ENCODE peak calls at places on chromosomes 2 and 18, in five cellular contexts. One of them, this sample, is unnamed. For H3K27me3, the result is how much of the 10 kb centered on the place peaks cover.

GRCh38 chr2:45962522-45962921 is 311.0 kb downstream of the PRKCE start:
- DNase-seq in testis: peak
- DNase-seq in Karpas-422: no peak
- DNase-seq in SJSA1: peak
- DNase-seq in thoracic aorta: peak
- DNase-seq in this sample: peak

GRCh38 chr2:88416016-88416663 is 36.4 kb downstream of the FOXI3 start:
- DNase-seq in Karpas-422: no peak
- DNase-seq in testis: no peak
- DNase-seq in SJSA1: no peak
- DNase-seq in thoracic aorta: no peak
- DNase-seq in this sample: no peak

GRCh38 chr2:84285056-84285747 is 173.9 kb downstream of the SUCLG1 start:
- DNase-seq in testis: no peak
- DNase-seq in Karpas-422: no peak
- DNase-seq in thoracic aorta: no peak
- DNase-seq in SJSA1: no peak
- DNase-seq in this sample: no peak

GRCh38 chr2:55968931-55969330 is 45.3 kb upstream of the EFEMP1 start:
- DNase-seq in Karpas-422: no peak
- DNase-seq in SJSA1: peak
- DNase-seq in thoracic aorta: no peak
- DNase-seq in testis: no peak
- DNase-seq in this sample: no peak

GRCh38 chr2:218886461-218886947 is 5.9 kb downstream of the WNT10A start:
- DNase-seq in thoracic aorta: no peak
- DNase-seq in SJSA1: no peak
- DNase-seq in testis: no peak
- DNase-seq in Karpas-422: no peak
- DNase-seq in this sample: no peak

GRCh38 chr18:25560369-25560768 is 208.4 kb upstream of the ZNF521 start:
- DNase-seq in SJSA1: no peak
- DNase-seq in Karpas-422: no peak
- DNase-seq in thoracic aorta: no peak
- DNase-seq in testis: no peak
- DNase-seq in this sample: no peak

GRCh38 chr2:28644760-28645159 is 106.9 kb upstream of the PPP1CB start:
- DNase-seq in Karpas-422: no peak
- DNase-seq in testis: no peak
- DNase-seq in SJSA1: no peak
- DNase-seq in thoracic aorta: no peak
- DNase-seq in this sample: no peak

GRCh38 chr2:230418341-230419016 is 2.5 kb downstream of the SP100 start:
- DNase-seq in testis: no peak
- DNase-seq in SJSA1: no peak
- DNase-seq in Karpas-422: no peak
- DNase-seq in thoracic aorta: no peak
- DNase-seq in this sample: no peak

GRCh38 chr2:168456526-168457176 is 579 bp downstream of the CERS6 start:
- DNase-seq in testis: peak
- DNase-seq in Karpas-422: no peak
- DNase-seq in SJSA1: peak
- DNase-seq in thoracic aorta: no peak
- DNase-seq in this sample: no peak

GRCh38 chr2:233693963-233694362 is 1.3 kb downstream of the UGT1A6 start:
- DNase-seq in thoracic aorta: no peak
- DNase-seq in SJSA1: no peak
- DNase-seq in testis: no peak
- DNase-seq in Karpas-422: no peak
- DNase-seq in this sample: no peak
- H3K27me3 ChIP-seq in thoracic aorta: under half
- H3K27me3 ChIP-seq in SJSA1: under half
- H3K27me3 ChIP-seq in testis: under half
- H3K27me3 ChIP-seq in Karpas-422: under half
- H3K27me3 ChIP-seq in this sample: under half

DNA sequence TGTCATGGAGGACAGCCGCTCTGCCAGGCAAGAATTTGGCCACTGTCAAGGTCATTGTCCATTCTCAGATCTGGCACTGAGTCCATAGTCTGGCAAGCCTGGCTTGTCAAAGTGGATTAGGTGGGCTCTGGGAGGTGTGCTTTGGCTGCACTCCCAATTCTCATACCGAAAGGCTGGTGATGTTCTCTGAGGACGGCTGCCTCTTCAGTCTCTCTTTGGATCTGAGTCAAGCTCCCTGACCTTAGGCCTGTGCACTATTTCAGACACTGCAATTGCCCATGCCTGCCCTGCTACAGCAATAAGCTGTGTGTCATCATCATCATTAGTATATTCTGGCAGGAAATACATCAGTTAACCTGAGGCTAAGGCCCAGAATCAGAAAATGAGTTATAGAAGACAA is 1.7 kb upstream of the SLC5A7 start:
- DNase-seq in Karpas-422: no peak
- DNase-seq in testis: no peak
- DNase-seq in thoracic aorta: no peak
- DNase-seq in SJSA1: no peak
- DNase-seq in this sample: no peak
- H3K27me3 ChIP-seq in Karpas-422: under half
- H3K27me3 ChIP-seq in testis: under half
- H3K27me3 ChIP-seq in thoracic aorta: under half
- H3K27me3 ChIP-seq in SJSA1: under half
- H3K27me3 ChIP-seq in this sample: under half

DNA sequence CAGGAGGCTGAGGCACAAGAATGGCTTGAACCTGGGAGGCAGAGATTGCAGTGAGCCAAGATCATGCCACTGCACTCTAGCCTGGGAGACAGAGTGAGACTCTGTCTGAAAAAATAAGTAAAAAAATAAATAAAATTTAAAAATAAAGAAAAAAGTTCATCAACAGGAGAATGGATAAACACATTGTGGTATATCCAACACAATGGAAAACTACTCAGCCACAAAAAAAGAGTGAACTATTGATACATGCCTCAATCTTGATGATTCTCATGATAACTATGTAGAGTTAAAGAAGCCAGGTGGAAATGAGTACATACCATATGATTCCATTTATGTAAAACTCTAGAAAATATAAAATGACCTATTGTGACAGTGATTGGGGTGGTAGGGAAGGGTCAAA is 124.3 kb upstream of the AQP4 start:
- DNase-seq in SJSA1: no peak
- DNase-seq in Karpas-422: no peak
- DNase-seq in testis: no peak
- DNase-seq in thoracic aorta: no peak
- DNase-seq in this sample: no peak
- H3K27me3 ChIP-seq in SJSA1: under half
- H3K27me3 ChIP-seq in Karpas-422: under half
- H3K27me3 ChIP-seq in testis: under half
- H3K27me3 ChIP-seq in thoracic aorta: under half
- H3K27me3 ChIP-seq in this sample: under half

DNA sequence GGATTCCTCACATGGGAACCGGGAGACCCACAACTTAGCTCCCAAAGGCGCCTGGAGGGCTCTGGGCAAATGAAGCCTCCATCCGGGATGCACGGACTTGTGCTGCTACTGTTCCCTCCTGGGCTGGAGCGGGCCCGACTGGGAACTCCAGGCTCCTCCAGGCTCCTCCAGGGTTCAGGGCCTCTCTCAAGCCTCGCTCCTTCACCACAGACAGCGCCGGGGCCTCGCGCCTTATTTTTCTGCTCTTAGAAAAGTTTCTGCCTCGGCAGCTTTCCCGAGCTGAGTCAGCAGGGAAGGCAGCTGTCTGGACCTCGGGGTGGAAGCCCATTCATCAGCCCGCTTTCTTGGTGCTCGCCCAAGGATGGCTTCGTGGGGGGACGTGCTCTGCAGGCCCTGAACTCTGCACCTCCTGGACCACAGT is 13.0 kb upstream of the TEX51 start:
- DNase-seq in thoracic aorta: no peak
- DNase-seq in SJSA1: no peak
- DNase-seq in Karpas-422: no peak
- DNase-seq in testis: peak
- DNase-seq in this sample: no peak
- H3K27me3 ChIP-seq in thoracic aorta: under half
- H3K27me3 ChIP-seq in SJSA1: under half
- H3K27me3 ChIP-seq in Karpas-422: under half
- H3K27me3 ChIP-seq in testis: under half
- H3K27me3 ChIP-seq in this sample: under half

DNA sequence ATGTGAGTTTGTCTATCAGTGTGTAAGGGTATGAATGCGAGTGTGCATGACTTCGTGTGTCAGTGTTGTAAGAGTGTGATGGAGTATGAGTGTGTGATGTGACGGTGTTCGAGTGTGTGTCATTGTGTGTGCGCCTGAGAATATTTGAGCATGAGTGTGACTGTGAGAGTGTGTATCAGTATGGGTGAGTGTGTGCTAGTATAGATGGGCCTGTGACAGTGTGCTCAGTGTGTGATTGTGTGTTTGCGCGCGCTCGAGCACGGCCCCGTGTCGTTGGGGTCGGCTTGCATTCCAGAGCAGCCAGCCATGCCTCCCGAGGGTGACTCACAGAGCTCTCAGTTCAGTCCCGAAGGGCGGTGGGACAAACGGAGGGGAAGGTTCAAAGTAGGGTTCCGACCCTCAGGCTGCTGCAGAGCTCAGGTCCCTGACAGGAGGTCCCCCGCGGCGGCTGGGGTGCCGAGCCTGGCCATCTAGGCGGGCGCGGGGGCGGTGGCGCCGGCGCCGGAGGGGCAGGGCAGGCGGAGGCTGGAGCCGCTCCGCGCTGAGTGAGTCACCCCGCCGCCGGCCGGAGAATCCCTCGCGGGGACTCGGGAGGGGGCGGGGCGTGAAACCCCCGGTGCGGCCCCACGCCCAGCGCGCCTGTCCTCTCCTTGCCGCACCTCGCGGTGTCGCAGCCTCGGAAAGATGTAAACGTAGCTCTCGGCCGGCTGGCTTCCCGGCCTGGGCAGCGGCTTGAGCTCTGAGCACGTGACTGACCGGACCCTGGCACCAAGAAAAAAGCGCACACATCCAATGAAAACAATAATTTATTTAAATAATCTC is 3.8 kb downstream of the DLX2 start:
- DNase-seq in Karpas-422: peak
- DNase-seq in thoracic aorta: no peak
- DNase-seq in testis: no peak
- DNase-seq in SJSA1: peak
- DNase-seq in this sample: peak
- H3K27me3 ChIP-seq in Karpas-422: under half
- H3K27me3 ChIP-seq in thoracic aorta: half or more
- H3K27me3 ChIP-seq in testis: under half
- H3K27me3 ChIP-seq in SJSA1: under half
- H3K27me3 ChIP-seq in this sample: half or more

GRCh38 chr2:169490834-169491233 is 11.5 kb downstream of the BBS5 start:
- DNase-seq in SJSA1: no peak
- DNase-seq in thoracic aorta: no peak
- DNase-seq in Karpas-422: no peak
- DNase-seq in testis: no peak
- DNase-seq in this sample: no peak

GRCh38 chr2:169491378-169491777 is 12.1 kb downstream of the BBS5 start:
- DNase-seq in testis: no peak
- DNase-seq in SJSA1: no peak
- DNase-seq in Karpas-422: no peak
- DNase-seq in thoracic aorta: no peak
- DNase-seq in this sample: no peak

GRCh38 chr2:169486487-169486886 is 7.2 kb downstream of the BBS5 start:
- DNase-seq in Karpas-422: no peak
- DNase-seq in thoracic aorta: no peak
- DNase-seq in testis: no peak
- DNase-seq in SJSA1: no peak
- DNase-seq in this sample: no peak

GRCh38 chr2:169480079-169480465 is 778 bp downstream of the BBS5 start:
- DNase-seq in Karpas-422: no peak
- DNase-seq in SJSA1: no peak
- DNase-seq in thoracic aorta: no peak
- DNase-seq in testis: no peak
- DNase-seq in this sample: no peak

GRCh38 chr2:169485650-169486138 is 6.4 kb downstream of the BBS5 start:
- DNase-seq in SJSA1: no peak
- DNase-seq in testis: no peak
- DNase-seq in Karpas-422: no peak
- DNase-seq in thoracic aorta: no peak
- DNase-seq in this sample: no peak
- H3K27me3 ChIP-seq in SJSA1: under half
- H3K27me3 ChIP-seq in testis: under half
- H3K27me3 ChIP-seq in Karpas-422: under half
- H3K27me3 ChIP-seq in thoracic aorta: under half
- H3K27me3 ChIP-seq in this sample: under half

GRCh38 chr2:238847432-238847801 is 468 bp upstream of the TWIST2 start:
- DNase-seq in testis: no peak
- DNase-seq in thoracic aorta: no peak
- DNase-seq in Karpas-422: no peak
- DNase-seq in SJSA1: no peak
- DNase-seq in this sample: no peak

GRCh38 chr2:238846503-238847431 is 1.1 kb upstream of the TWIST2 start:
- DNase-seq in SJSA1: no peak
- DNase-seq in Karpas-422: no peak
- DNase-seq in testis: no peak
- DNase-seq in thoracic aorta: no peak
- DNase-seq in this sample: no peak

GRCh38 chr2:238843476-238843875 is 4.4 kb upstream of the TWIST2 start:
- DNase-seq in thoracic aorta: no peak
- DNase-seq in Karpas-422: no peak
- DNase-seq in testis: no peak
- DNase-seq in SJSA1: no peak
- DNase-seq in this sample: no peak

GRCh38 chr2:238847841-238848565 is at the start of gene TWIST2:
- DNase-seq in thoracic aorta: peak
- DNase-seq in Karpas-422: no peak
- DNase-seq in SJSA1: peak
- DNase-seq in testis: peak
- DNase-seq in this sample: peak

DNA sequence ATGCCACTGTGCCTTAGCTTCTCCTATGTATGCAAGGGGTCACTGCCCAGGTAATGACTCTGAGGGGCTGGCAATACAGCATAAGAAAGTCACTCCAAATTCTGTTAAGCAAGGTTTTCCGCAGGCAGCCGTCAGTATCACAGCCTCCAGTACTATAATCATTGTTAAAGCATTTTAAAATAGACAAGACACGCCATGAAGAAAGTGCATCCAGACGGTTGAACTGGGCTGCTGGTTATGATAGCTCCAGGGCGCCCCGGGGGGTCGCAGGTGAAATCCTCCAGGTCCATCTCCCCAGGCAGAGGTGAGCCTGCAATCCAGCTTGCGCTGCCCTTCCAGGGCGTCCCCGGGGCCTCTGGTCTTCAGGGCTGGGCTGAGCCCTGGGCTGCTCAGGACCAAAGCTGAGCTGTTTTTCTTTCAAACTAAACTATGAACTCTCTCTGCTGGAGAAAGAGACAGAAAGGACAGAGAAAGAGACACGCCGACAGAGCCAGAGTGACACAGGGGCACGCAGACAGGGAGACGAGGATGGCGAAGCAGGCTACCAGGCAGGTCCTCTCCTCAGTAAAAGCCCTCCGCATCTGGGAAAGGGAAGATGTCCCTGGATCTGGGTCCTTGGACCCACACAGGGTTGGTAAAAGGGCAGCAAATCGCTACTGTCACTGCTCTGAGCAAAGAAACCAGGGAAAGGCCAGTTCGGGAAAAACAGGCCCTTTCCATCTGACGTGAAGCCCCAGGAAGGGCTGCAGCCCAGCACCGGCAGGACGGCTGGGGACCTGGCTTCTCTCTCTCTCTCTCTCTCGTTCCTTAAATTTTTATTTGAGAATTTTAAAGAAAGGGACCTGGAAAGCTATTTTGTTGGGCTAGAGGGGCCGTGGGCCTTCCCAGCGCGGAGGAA is 2.1 kb upstream of the TWIST2 start:
- DNase-seq in thoracic aorta: no peak
- DNase-seq in testis: no peak
- DNase-seq in SJSA1: no peak
- DNase-seq in Karpas-422: no peak
- DNase-seq in this sample: no peak
- H3K27me3 ChIP-seq in thoracic aorta: under half
- H3K27me3 ChIP-seq in testis: under half
- H3K27me3 ChIP-seq in SJSA1: under half
- H3K27me3 ChIP-seq in Karpas-422: under half
- H3K27me3 ChIP-seq in this sample: under half